ENCODE peak calls at places on chromosome 6, in nine cellular contexts. One of them, this sample, is unnamed.

GRCh38 chr6:126054258-126054702 is 67.9 kb downstream of the TRMT11 start:
- DNase-seq in iPS-NIHi11: no peak
- DNase-seq in cardiac muscle cell: peak; percentile 37
- DNase-seq in Panc1: no peak
- DNase-seq in activated CD4-positive, alpha-beta T cell treated with anti-CD3 and anti-CD28 coated beads, Interleukin-2, amount 50 U/mL, for 4 hours: no peak
- DNase-seq in left ventricle myocardium inferior: no peak
- DNase-seq in NCI-H1694 treated with DMSO at 0.1 percent for 48 hours: no peak
- DNase-seq in Caki2: no peak
- DNase-seq in fibroblast of the conjunctiva: no peak
- DNase-seq in this sample: no peak

GRCh38 chr6:2111162-2111677 is 134.2 kb downstream of the GMDS start:
- DNase-seq in iPS-NIHi11: no peak
- DNase-seq in cardiac muscle cell: peak; percentile 82
- DNase-seq in Panc1: peak; percentile 12
- DNase-seq in activated CD4-positive, alpha-beta T cell treated with anti-CD3 and anti-CD28 coated beads, Interleukin-2, amount 50 U/mL, for 4 hours: no peak
- DNase-seq in left ventricle myocardium inferior: no peak
- DNase-seq in NCI-H1694 treated with DMSO at 0.1 percent for 48 hours: no peak
- DNase-seq in Caki2: no peak
- DNase-seq in fibroblast of the conjunctiva: peak; percentile 34
- DNase-seq in this sample: no peak

GRCh38 chr6:16432075-16433032 is 194.0 kb downstream of the GMPR start:
- DNase-seq in iPS-NIHi11: no peak
- DNase-seq in cardiac muscle cell: peak; percentile 82
- DNase-seq in Panc1: no peak
- DNase-seq in activated CD4-positive, alpha-beta T cell treated with anti-CD3 and anti-CD28 coated beads, Interleukin-2, amount 50 U/mL, for 4 hours: no peak
- DNase-seq in left ventricle myocardium inferior: no peak
- DNase-seq in NCI-H1694 treated with DMSO at 0.1 percent for 48 hours: no peak
- DNase-seq in Caki2: no peak
- DNase-seq in fibroblast of the conjunctiva: peak; percentile 58
- DNase-seq in this sample: no peak

GRCh38 chr6:37058084-37058586 is 52.7 kb downstream of the FGD2 start:
- DNase-seq in iPS-NIHi11: no peak
- DNase-seq in cardiac muscle cell: no peak
- DNase-seq in Panc1: no peak
- DNase-seq in activated CD4-positive, alpha-beta T cell treated with anti-CD3 and anti-CD28 coated beads, Interleukin-2, amount 50 U/mL, for 4 hours: no peak
- DNase-seq in left ventricle myocardium inferior: no peak
- DNase-seq in NCI-H1694 treated with DMSO at 0.1 percent for 48 hours: no peak
- DNase-seq in Caki2: no peak
- DNase-seq in fibroblast of the conjunctiva: no peak
- DNase-seq in this sample: no peak

GRCh38 chr6:66362888-66363287 is 655.9 kb upstream of the EYS start:
- DNase-seq in iPS-NIHi11: no peak
- DNase-seq in cardiac muscle cell: no peak
- DNase-seq in Panc1: no peak
- DNase-seq in activated CD4-positive, alpha-beta T cell treated with anti-CD3 and anti-CD28 coated beads, Interleukin-2, amount 50 U/mL, for 4 hours: no peak
- DNase-seq in left ventricle myocardium inferior: no peak
- DNase-seq in NCI-H1694 treated with DMSO at 0.1 percent for 48 hours: no peak
- DNase-seq in Caki2: no peak
- DNase-seq in fibroblast of the conjunctiva: no peak
- DNase-seq in this sample: no peak

GRCh38 chr6:19297880-19298279 is 539.3 kb upstream of the ID4 start:
- DNase-seq in iPS-NIHi11: peak; percentile 50
- DNase-seq in cardiac muscle cell: no peak
- DNase-seq in Panc1: no peak
- DNase-seq in activated CD4-positive, alpha-beta T cell treated with anti-CD3 and anti-CD28 coated beads, Interleukin-2, amount 50 U/mL, for 4 hours: no peak
- DNase-seq in left ventricle myocardium inferior: no peak
- DNase-seq in NCI-H1694 treated with DMSO at 0.1 percent for 48 hours: peak; percentile 10
- DNase-seq in Caki2: peak; percentile 13
- DNase-seq in fibroblast of the conjunctiva: no peak
- DNase-seq in this sample: peak; percentile 96

GRCh38 chr6:139909992-139910391 is 535.5 kb upstream of the CITED2 start:
- DNase-seq in iPS-NIHi11: no peak
- DNase-seq in cardiac muscle cell: no peak
- DNase-seq in Panc1: no peak
- DNase-seq in activated CD4-positive, alpha-beta T cell treated with anti-CD3 and anti-CD28 coated beads, Interleukin-2, amount 50 U/mL, for 4 hours: no peak
- DNase-seq in left ventricle myocardium inferior: no peak
- DNase-seq in NCI-H1694 treated with DMSO at 0.1 percent for 48 hours: no peak
- DNase-seq in Caki2: no peak
- DNase-seq in fibroblast of the conjunctiva: no peak
- DNase-seq in this sample: no peak

GRCh38 chr6:111566222-111566717 is 39.4 kb downstream of the TRAF3IP2 start:
- DNase-seq in iPS-NIHi11: no peak
- DNase-seq in cardiac muscle cell: no peak
- DNase-seq in Panc1: no peak
- DNase-seq in activated CD4-positive, alpha-beta T cell treated with anti-CD3 and anti-CD28 coated beads, Interleukin-2, amount 50 U/mL, for 4 hours: no peak
- DNase-seq in left ventricle myocardium inferior: no peak
- DNase-seq in NCI-H1694 treated with DMSO at 0.1 percent for 48 hours: no peak
- DNase-seq in Caki2: no peak
- DNase-seq in fibroblast of the conjunctiva: no peak
- DNase-seq in this sample: no peak

GRCh38 chr6:167324111-167324510 is 775 bp upstream of the TTLL2 start:
- DNase-seq in iPS-NIHi11: no peak
- DNase-seq in cardiac muscle cell: no peak
- DNase-seq in Panc1: no peak
- DNase-seq in activated CD4-positive, alpha-beta T cell treated with anti-CD3 and anti-CD28 coated beads, Interleukin-2, amount 50 U/mL, for 4 hours: no peak
- DNase-seq in left ventricle myocardium inferior: no peak
- DNase-seq in NCI-H1694 treated with DMSO at 0.1 percent for 48 hours: no peak
- DNase-seq in Caki2: no peak
- DNase-seq in fibroblast of the conjunctiva: no peak
- DNase-seq in this sample: no peak

GRCh38 chr6:14467591-14467990 is 350.0 kb downstream of the CD83 start:
- DNase-seq in iPS-NIHi11: no peak
- DNase-seq in cardiac muscle cell: no peak
- DNase-seq in Panc1: no peak
- DNase-seq in activated CD4-positive, alpha-beta T cell treated with anti-CD3 and anti-CD28 coated beads, Interleukin-2, amount 50 U/mL, for 4 hours: no peak
- DNase-seq in left ventricle myocardium inferior: no peak
- DNase-seq in NCI-H1694 treated with DMSO at 0.1 percent for 48 hours: no peak
- DNase-seq in Caki2: no peak
- DNase-seq in fibroblast of the conjunctiva: no peak
- DNase-seq in this sample: no peak

GRCh38 chr6:117317261-117317660 is 51.9 kb downstream of the VGLL2 start:
- DNase-seq in iPS-NIHi11: peak; percentile 35
- DNase-seq in cardiac muscle cell: peak; percentile 11
- DNase-seq in Panc1: peak; percentile 20
- DNase-seq in activated CD4-positive, alpha-beta T cell treated with anti-CD3 and anti-CD28 coated beads, Interleukin-2, amount 50 U/mL, for 4 hours: no peak
- DNase-seq in left ventricle myocardium inferior: no peak
- DNase-seq in NCI-H1694 treated with DMSO at 0.1 percent for 48 hours: no peak
- DNase-seq in Caki2: peak; percentile 7
- DNase-seq in fibroblast of the conjunctiva: no peak
- DNase-seq in this sample: no peak

GRCh38 chr6:129567374-129567773 is 142.6 kb downstream of the ARHGAP18 start:
- DNase-seq in iPS-NIHi11: peak; percentile 41
- DNase-seq in cardiac muscle cell: peak; percentile 50
- DNase-seq in Panc1: no peak
- DNase-seq in activated CD4-positive, alpha-beta T cell treated with anti-CD3 and anti-CD28 coated beads, Interleukin-2, amount 50 U/mL, for 4 hours: peak; percentile 28
- DNase-seq in left ventricle myocardium inferior: no peak
- DNase-seq in NCI-H1694 treated with DMSO at 0.1 percent for 48 hours: no peak
- DNase-seq in Caki2: no peak
- DNase-seq in fibroblast of the conjunctiva: no peak
- DNase-seq in this sample: no peak

GRCh38 chr6:130574146-130574545 is 208.3 kb downstream of the TMEM200A start:
- DNase-seq in iPS-NIHi11: no peak
- DNase-seq in cardiac muscle cell: peak; percentile 22
- DNase-seq in Panc1: no peak
- DNase-seq in activated CD4-positive, alpha-beta T cell treated with anti-CD3 and anti-CD28 coated beads, Interleukin-2, amount 50 U/mL, for 4 hours: no peak
- DNase-seq in left ventricle myocardium inferior: no peak
- DNase-seq in NCI-H1694 treated with DMSO at 0.1 percent for 48 hours: no peak
- DNase-seq in Caki2: no peak
- DNase-seq in fibroblast of the conjunctiva: no peak
- DNase-seq in this sample: no peak

GRCh38 chr6:141548969-141549368 is 583.8 kb upstream of the GJE1 start:
- DNase-seq in iPS-NIHi11: no peak
- DNase-seq in cardiac muscle cell: peak; percentile 21
- DNase-seq in Panc1: no peak
- DNase-seq in activated CD4-positive, alpha-beta T cell treated with anti-CD3 and anti-CD28 coated beads, Interleukin-2, amount 50 U/mL, for 4 hours: no peak
- DNase-seq in left ventricle myocardium inferior: no peak
- DNase-seq in NCI-H1694 treated with DMSO at 0.1 percent for 48 hours: no peak
- DNase-seq in Caki2: peak; percentile 72
- DNase-seq in fibroblast of the conjunctiva: peak; percentile 37
- DNase-seq in this sample: no peak

This sample was measured in DMS153.